ENCODE peak calls at places on chromosomes 2 and 18, in five cellular contexts. Z is heart right ventricle, J is endodermal cell, G is bronchial epithelial cell, C is colonic mucosa. K is an unnamed sample.

GRCh38 chr2:237262838-237263771 is 150.9 kb downstream of the COL6A3 start:
- DNase-seq in Z (no peak), G (peak), C (no peak), J (no peak), K (no peak)

GRCh38 chr18:74373428-74373827 is 57.8 kb downstream of the C18orf63 start:
- DNase-seq in C (peak), G (no peak), J (no peak), Z (no peak), K (no peak)

GRCh38 chr2:234674781-234675201 is 177.9 kb upstream of the ARL4C start:
- DNase-seq in J (peak), C (no peak), G (peak), Z (no peak), K (no peak)

GRCh38 chr18:25299426-25299825 is 52.5 kb downstream of the ZNF521 start:
- DNase-seq in G (peak), Z (no peak), C (no peak), J (no peak), K (no peak)

GRCh38 chr2:240250985-240251847 is 110.8 kb upstream of the OTOS start:
- DNase-seq in C (peak), G (peak), Z (peak), J (peak), K (peak)

GRCh38 chr2:64291181-64291580 is 147.0 kb upstream of the PELI1 start:
- DNase-seq in Z (no peak), J (no peak), C (no peak), G (peak), K (no peak)

GRCh38 chr2:221896505-221897151 is 324.5 kb upstream of the EPHA4 start:
- DNase-seq in G (peak), C (no peak), J (peak), Z (peak), K (no peak)

GRCh38 chr2:100320547-100321180 is 1.6 kb downstream of the LONRF2 start:
- DNase-seq in Z (no peak), G (no peak), J (peak), C (no peak), K (no peak)

GRCh38 chr2:218880749-218881594 is at the start of gene WNT10A:
- DNase-seq in Z (no peak), G (no peak), J (peak), C (no peak), K (no peak)
- H3K4me3 ChIP-seq in Z (peak), G (peak), J (no peak), C (peak), K (peak)

GRCh38 chr2:128054104-128054503 is 26.2 kb upstream of the SAP130 start:
- DNase-seq in Z (no peak), C (no peak), G (no peak), J (no peak), K (no peak)
- TF ChIP-seq CTCF in Z (no peak), C (no peak), G (no peak), J (peak), K (no peak)

DNA sequence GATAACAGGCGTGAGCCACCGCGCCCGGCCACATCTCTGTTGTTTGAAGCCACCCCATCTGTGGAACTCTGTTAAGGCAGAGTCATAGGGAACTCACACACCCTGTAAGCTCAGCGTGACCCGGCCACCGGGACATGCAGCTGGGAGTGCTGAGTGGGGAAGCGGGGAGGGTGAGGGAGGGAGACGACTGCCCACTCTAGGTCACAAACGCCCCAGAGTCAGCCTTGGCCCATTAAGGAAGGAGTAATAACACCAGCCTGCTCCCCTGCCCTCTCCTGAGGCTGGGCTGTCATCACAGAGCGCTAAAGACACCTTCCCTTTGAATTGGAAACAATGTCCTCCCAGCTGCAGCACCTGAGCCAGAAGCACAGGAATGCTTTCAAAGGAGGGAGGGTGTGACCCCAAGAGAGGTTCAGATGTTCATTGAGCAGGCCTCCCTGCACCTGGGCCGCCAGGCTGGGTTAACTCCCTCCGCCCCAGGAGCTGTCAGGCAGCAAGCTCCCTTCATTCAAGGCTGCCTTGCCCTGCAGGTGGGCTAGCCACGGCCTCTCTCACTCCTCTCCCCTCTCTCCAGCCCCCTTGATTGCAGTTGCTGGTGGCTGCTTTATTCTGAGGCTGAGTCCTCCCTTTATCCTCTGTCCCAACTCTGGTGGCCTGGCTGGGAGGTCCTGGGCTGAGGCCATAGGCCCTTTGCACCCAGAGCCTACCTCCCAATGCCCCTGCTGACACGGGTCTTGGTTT is 77.2 kb upstream of the HPCAL1 start:
- DNase-seq in C (no peak), Z (no peak), J (peak), G (no peak), K (peak)
- H3K4me3 ChIP-seq in C (no peak), Z (no peak), J (no peak), G (no peak), K (no peak)

GRCh38 chr2:28419003-28419704 is 26.5 kb downstream of the FOSL2 start:
- DNase-seq in G (no peak), Z (no peak), J (no peak), C (no peak), K (no peak)
- TF ChIP-seq CTCF in G (no peak), Z (no peak), J (peak), C (no peak), K (no peak)

DNA sequence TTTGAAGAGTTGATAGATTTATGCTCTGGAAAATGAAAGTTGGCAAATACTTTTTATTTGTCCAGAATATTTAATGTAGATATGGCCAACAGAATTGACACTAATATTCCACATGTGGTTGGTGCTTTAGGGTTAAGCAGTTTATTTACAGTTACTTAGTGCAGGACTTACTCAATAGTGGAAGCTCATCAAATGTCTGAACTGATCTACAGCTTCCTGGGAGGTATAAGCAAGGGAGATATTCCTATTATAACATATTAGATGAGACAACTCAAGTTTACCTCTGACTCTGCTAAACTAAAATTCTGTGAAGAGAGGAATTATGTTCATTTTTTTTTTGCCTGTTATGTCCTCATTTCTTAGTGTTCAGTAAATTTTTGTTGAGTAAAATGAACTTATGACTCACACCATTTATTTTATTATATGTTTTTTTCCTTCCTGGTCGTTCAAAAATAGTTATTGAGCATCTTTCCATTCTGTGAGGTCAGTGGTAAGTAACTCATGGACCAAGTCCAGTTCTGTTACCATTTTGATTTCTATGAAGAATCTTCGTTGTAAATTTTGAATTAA is 13.6 kb downstream of the ABI2 start:
- DNase-seq in J (no peak), Z (no peak), C (no peak), G (no peak), K (no peak)
- H3K4me3 ChIP-seq in J (no peak), Z (no peak), C (no peak), G (no peak), K (no peak)

K was measured in sigmoid colon.